ENCODE peak calls at places on chromosomes 7 and 10, in four cellular contexts. Q is HCEC 1CT, V is glutamatergic neuron, I is Kasumi-1. H is an unnamed sample.
A peak's percentile ranks its signal among the peaks of the same experiment; 100 is the strongest.

GRCh38 chr7:39313958-39314357 is 252.2 kb upstream of the YAE1 start:
- DNase-seq in V (no peak), Q (no peak), I (no peak), H (no peak)

GRCh38 chr7:28792858-28793257 is 165.3 kb downstream of the TRIL start:
- DNase-seq in V (no peak), Q (no peak), I (no peak), H (no peak)

GRCh38 chr7:46524350-46524749 is 603.3 kb upstream of the IGFBP3 start:
- DNase-seq in V (no peak), I (no peak), Q (no peak), H (no peak)

GRCh38 chr10:127587668-127588395 is 38.7 kb downstream of the NPS start:
- DNase-seq in I (no peak), V (no peak), Q (no peak), H (peak; percentile 60)

GRCh38 chr7:32660936-32661335 is 165.6 kb downstream of the AVL9 start:
- DNase-seq in V (no peak), I (no peak), Q (no peak), H (no peak)

GRCh38 chr10:62894156-62894555 is 78.0 kb upstream of the EGR2 start:
- DNase-seq in Q (no peak), I (no peak), V (no peak), H (no peak)

GRCh38 chr7:43584200-43584586 is 1.3 kb downstream of the STK17A start:
- DNase-seq in Q (peak; percentile 65), V (no peak), I (peak; percentile 81), H (no peak)

GRCh38 chr10:24866615-24867583 is 85.5 kb downstream of the PRTFDC1 start:
- DNase-seq in I (no peak), Q (peak; percentile 87), V (no peak), H (peak; percentile 89)

GRCh38 chr10:86693721-86694369 is 25.5 kb downstream of the LDB3 start:
- DNase-seq in Q (peak; percentile 58), V (peak; percentile 54), I (peak; percentile 60), H (no peak)

GRCh38 chr10:76936182-76936581 is 701.4 kb downstream of the KCNMA1 start:
- DNase-seq in I (no peak), Q (no peak), V (no peak), H (no peak)

GRCh38 chr10:95785942-95786669 is 30.1 kb downstream of the ENTPD1 start:
- DNase-seq in V (no peak), I (no peak), Q (no peak), H (no peak)

GRCh38 chr10:72981028-72981881 is 26.6 kb upstream of the PLA2G12B start:
- DNase-seq in Q (no peak), I (no peak), V (no peak), H (no peak)

GRCh38 chr10:71233491-71233892 is 21.1 kb downstream of the UNC5B start:
- DNase-seq in I (no peak), Q (no peak), V (no peak), H (peak; percentile 29)

H was measured in pons.